ENCODE peak calls at places on chromosome 21, in nine cellular contexts. B is neural crest cell; L is stimulated activated CD4-positive, alpha-beta T cell treated with anti-CD3 and anti-CD28 coated beads, Interleukin-15, amount 100 ng/mL, for 48 hours; T is endothelial cell; D is HT1080; C is A549; N is cardiac septum; Y is naive thymus-derived CD4-positive, alpha-beta T cell; A is activated naive CD8-positive, alpha-beta T cell treated with anti-CD3 and anti-CD28 coated beads for 36 hours. S is an unnamed sample.

GRCh38 chr21:42829417-42829816 is 49.9 kb downstream of the WDR4 start:
- DNase-seq in B (no peak), L (no peak), T (no peak), D (no peak), C (no peak), N (no peak), Y (no peak), A (no peak), S (no peak)

GRCh38 chr21:23531444-23531843 is 2075.8 kb downstream of the MRPL39 start:
- DNase-seq in B (no peak), L (no peak), T (no peak), D (no peak), C (no peak), N (no peak), Y (no peak), A (no peak), S (no peak)

GRCh38 chr21:17513214-17514123 is 626 bp downstream of the CXADR start:
- DNase-seq in B (peak), L (peak), T (peak), D (no peak), C (no peak), N (no peak), Y (peak), A (peak), S (no peak)

GRCh38 chr21:42969193-42969600 is 5.2 kb upstream of the PKNOX1 start:
- DNase-seq in B (no peak), L (no peak), T (no peak), D (no peak), C (no peak), N (no peak), Y (no peak), A (no peak), S (no peak)

GRCh38 chr21:34885636-34886553 is 163.2 kb downstream of the RUNX1 start:
- DNase-seq in B (no peak), L (no peak), T (no peak), D (peak), C (no peak), N (no peak), Y (no peak), A (peak), S (no peak)

GRCh38 chr21:20591294-20591693 is 406.9 kb upstream of the NCAM2 start:
- DNase-seq in B (no peak), L (no peak), T (no peak), D (peak), C (no peak), N (no peak), Y (no peak), A (no peak), S (no peak)

GRCh38 chr21:39647476-39647875 is 34.7 kb downstream of the B3GALT5 start:
- DNase-seq in B (no peak), L (no peak), T (peak), D (peak), C (no peak), N (no peak), Y (no peak), A (no peak), S (no peak)

GRCh38 chr21:14383596-14384210 is 757 bp upstream of the HSPA13 start:
- DNase-seq in B (no peak), L (no peak), T (no peak), D (no peak), C (no peak), N (no peak), Y (no peak), A (no peak), S (no peak)

GRCh38 chr21:42997053-42997452 is 22.7 kb downstream of the PKNOX1 start:
- DNase-seq in B (no peak), L (no peak), T (no peak), D (peak), C (no peak), N (no peak), Y (no peak), A (no peak), S (no peak)

GRCh38 chr21:39845581-39846130 is 21.6 kb upstream of the PCP4 start:
- DNase-seq in B (no peak), L (no peak), T (no peak), D (peak), C (no peak), N (no peak), Y (no peak), A (no peak), S (no peak)

GRCh38 chr21:42382915-42383314 is 12.9 kb downstream of the TMPRSS3 start:
- DNase-seq in B (no peak), L (no peak), T (no peak), D (no peak), C (no peak), N (no peak), Y (no peak), A (no peak), S (no peak)

GRCh38 chr21:35170244-35170756 is 121.2 kb upstream of the RUNX1 start:
- DNase-seq in B (no peak), L (no peak), T (no peak), D (no peak), C (no peak), N (no peak), Y (no peak), A (no peak), S (no peak)

GRCh38 chr21:36890086-36890485 is 76.4 kb downstream of the HLCS start:
- DNase-seq in B (no peak), L (no peak), T (no peak), D (no peak), C (no peak), N (no peak), Y (no peak), A (no peak), S (no peak)

GRCh38 chr21:44425895-44426662 is 29.2 kb upstream of the LRRC3 start:
- DNase-seq in B (no peak), L (no peak), T (no peak), D (no peak), C (no peak), N (peak), Y (no peak), A (no peak), S (peak)

GRCh38 chr21:41369105-41369914 is 7.5 kb downstream of the MX2 start:
- DNase-seq in B (peak), L (peak), T (peak), D (no peak), C (no peak), N (peak), Y (no peak), A (peak), S (no peak)

GRCh38 chr21:32726742-32727477 is 903 bp downstream of the SYNJ1 start:
- DNase-seq in B (peak), L (no peak), T (peak), D (peak), C (peak), N (no peak), Y (no peak), A (peak), S (peak)

GRCh38 chr21:42781150-42781980 is 98.0 kb downstream of the WDR4 start:
- DNase-seq in B (no peak), L (no peak), T (peak), D (no peak), C (no peak), N (no peak), Y (no peak), A (no peak), S (no peak)

GRCh38 chr21:39006653-39007417 is 176.4 kb downstream of the PSMG1 start:
- DNase-seq in B (no peak), L (no peak), T (no peak), D (no peak), C (no peak), N (peak), Y (no peak), A (no peak), S (peak)

GRCh38 chr21:23887709-23888303 is 1719.5 kb downstream of the MRPL39 start:
- DNase-seq in B (no peak), L (no peak), T (no peak), D (peak), C (no peak), N (no peak), Y (no peak), A (peak), S (no peak)

GRCh38 chr21:43343095-43343991 is 83.6 kb downstream of the SIK1 start:
- DNase-seq in B (no peak), L (no peak), T (no peak), D (no peak), C (peak), N (no peak), Y (no peak), A (no peak), S (no peak)

GRCh38 chr21:27681038-27681437 is 714.1 kb upstream of the ADAMTS5 start:
- DNase-seq in B (no peak), L (no peak), T (no peak), D (no peak), C (no peak), N (no peak), Y (no peak), A (no peak), S (no peak)

S was measured in tibial nerve.